ENCODE peak calls at places on chromosomes 6 and 20, in eight cellular contexts. Q is effector memory CD8-positive, alpha-beta T cell; F is brain microvascular endothelial cell; W is KBM-7; L is AG09309; E is activated gamma-delta T cell treated with Interleukin-2 at 50 U/mL for 16 hours; X is neural crest cell; Y is NCI-H460. R is an unnamed sample.

GRCh38 chr6:87436435-87436834 is 28.7 kb downstream of the CFAP206 start:
- DNase-seq in E (peak), X (peak), Q (peak), F (peak), W (peak), L (peak), Y (peak), R (peak)

GRCh38 chr6:25747477-25747876 is 7.1 kb upstream of the SLC17A4 start:
- DNase-seq in X (no peak), E (no peak), F (no peak), Q (no peak), L (no peak), W (no peak), Y (no peak), R (no peak)

GRCh38 chr6:161393839-161394364 is 120.0 kb upstream of the AGPAT4 start:
- DNase-seq in W (peak), L (no peak), Y (peak), E (peak), X (peak), F (peak), Q (peak), R (no peak)

GRCh38 chr6:25777031-25777430 is 22.5 kb downstream of the SLC17A4 start:
- DNase-seq in E (no peak), X (no peak), Y (no peak), L (no peak), W (no peak), Q (no peak), F (no peak), R (no peak)

GRCh38 chr6:63527658-63528514 is 44.4 kb upstream of the LOC128125822 start:
- DNase-seq in Q (no peak), E (no peak), W (no peak), L (peak), X (no peak), Y (peak), F (peak), R (no peak)

GRCh38 chr6:78598966-78599365 is 268.4 kb upstream of the IRAK1BP1 start:
- DNase-seq in F (peak), E (no peak), L (peak), Y (no peak), X (no peak), W (no peak), Q (no peak), R (no peak)

GRCh38 chr6:17394192-17394611 is 807 bp downstream of the CAP2 start:
- DNase-seq in Y (peak), X (peak), Q (no peak), E (no peak), L (no peak), W (peak), F (peak), R (peak)

GRCh38 chr6:27892596-27893058 is 19.6 kb downstream of the OR2B2 start:
- DNase-seq in L (no peak), F (no peak), Y (no peak), X (no peak), E (no peak), W (no peak), Q (no peak), R (no peak)

GRCh38 chr20:50187403-50188051 is 3.1 kb upstream of the CEBPB start:
- DNase-seq in E (no peak), X (no peak), W (peak), F (peak), Q (no peak), L (no peak), Y (peak), R (no peak)

GRCh38 chr6:163490826-163491577 is 76.5 kb downstream of the QKI start:
- DNase-seq in F (peak), W (peak), Y (peak), Q (no peak), X (no peak), L (no peak), E (no peak), R (peak)

GRCh38 chr6:156630613-156631302 is 146.4 kb upstream of the ARID1B start:
- DNase-seq in Y (no peak), Q (no peak), F (no peak), X (no peak), E (no peak), W (no peak), L (no peak), R (no peak)

GRCh38 chr20:17797163-17797562 is 97.4 kb downstream of the BANF2 start:
- DNase-seq in W (no peak), F (no peak), E (no peak), Y (no peak), Q (no peak), X (no peak), L (no peak), R (no peak)

GRCh38 chr6:149963212-149963461 is 606 bp upstream of the ULBP1 start:
- DNase-seq in Q (no peak), Y (peak), F (peak), E (no peak), W (no peak), X (peak), L (no peak), R (no peak)

GRCh38 chr20:6660441-6660840 is 107.0 kb upstream of the BMP2 start:
- DNase-seq in L (no peak), Q (no peak), W (no peak), E (no peak), Y (no peak), X (no peak), F (no peak), R (no peak)

GRCh38 chr6:108174371-108175175 is 8.8 kb downstream of the NR2E1 start:
- DNase-seq in Y (no peak), E (peak), L (no peak), F (peak), Q (no peak), W (peak), X (peak), R (peak)

GRCh38 chr6:113414511-113414910 is 442.6 kb upstream of the MARCKS start:
- DNase-seq in Q (no peak), L (peak), E (no peak), X (no peak), F (peak), W (peak), Y (no peak), R (peak)

GRCh38 chr6:138397128-138397814 is 6.8 kb upstream of the HEBP2 start:
- DNase-seq in F (no peak), L (peak), Q (no peak), Y (no peak), W (no peak), X (no peak), E (no peak), R (no peak)

GRCh38 chr20:37471741-37472235 is 49.3 kb upstream of the NNAT start:
- DNase-seq in W (no peak), E (no peak), Q (no peak), X (no peak), F (no peak), Y (no peak), L (no peak), R (no peak)

GRCh38 chr6:2911171-2911570 is 8.1 kb upstream of the SERPINB9 start:
- DNase-seq in F (no peak), X (no peak), Y (no peak), L (no peak), E (no peak), W (no peak), Q (no peak), R (no peak)

GRCh38 chr6:13044390-13044789 is 283.9 kb downstream of the TBC1D7 start:
- DNase-seq in W (peak), Y (no peak), F (no peak), E (no peak), Q (no peak), X (no peak), L (no peak), R (no peak)

GRCh38 chr6:7978736-7979135 is 68.1 kb upstream of the TXNDC5 start:
- DNase-seq in Y (no peak), X (no peak), L (no peak), Q (no peak), E (no peak), F (no peak), W (peak), R (no peak)

R was measured in thyroid gland.